ENCODE peak calls at places on chromosome 12, in eight cellular contexts. Z is NCI-H1092, C is dorsolateral prefrontal cortex, B is A172, K is left lung, G is HEK293T, S is HT-29, D is NB4. V is an unnamed sample.

GRCh38 chr12:34347367-34347766 is 325.1 kb downstream of the ALG10 start:
- DNase-seq in Z (no peak), C (no peak), B (peak; percentile 2), K (no peak), G (peak; percentile 45), S (peak; percentile 9), D (no peak), V (no peak)

GRCh38 chr12:55009171-55009570 is 10.6 kb upstream of the NEUROD4 start:
- DNase-seq in Z (peak; percentile 49), C (no peak), B (no peak), K (no peak), G (no peak), S (no peak), D (no peak), V (no peak)

GRCh38 chr12:49983892-49984291 is 11.1 kb downstream of the AQP6 start:
- DNase-seq in Z (peak; percentile 58), C (no peak), B (peak; percentile 86), K (no peak), G (no peak), S (no peak), D (no peak), V (no peak)

GRCh38 chr12:58148976-58149375 is 207.6 kb downstream of the ATP23 start:
- DNase-seq in Z (no peak), C (no peak), B (no peak), K (no peak), G (no peak), S (no peak), D (no peak), V (no peak)

GRCh38 chr12:83040339-83040738 is 353.6 kb downstream of the TMTC2 start:
- DNase-seq in Z (no peak), C (no peak), B (no peak), K (no peak), G (no peak), S (no peak), D (peak; percentile 24), V (no peak)

GRCh38 chr12:120861074-120861795 is 42.9 kb downstream of the SPPL3 start:
- DNase-seq in Z (no peak), C (no peak), B (no peak), K (no peak), G (no peak), S (no peak), D (no peak), V (no peak)

GRCh38 chr12:26845057-26845666 is 12.2 kb upstream of the ITPR2 start:
- DNase-seq in Z (no peak), C (no peak), B (peak; percentile 21), K (peak; percentile 54), G (peak; percentile 27), S (peak; percentile 83), D (peak; percentile 44), V (peak; percentile 76)

GRCh38 chr12:26799741-26800140 is 33.3 kb downstream of the ITPR2 start:
- DNase-seq in Z (no peak), C (no peak), B (no peak), K (no peak), G (no peak), S (no peak), D (no peak), V (no peak)

GRCh38 chr12:3071107-3071506 is 6.1 kb upstream of the TSPAN9 start:
- DNase-seq in Z (no peak), C (no peak), B (no peak), K (no peak), G (no peak), S (no peak), D (no peak), V (no peak)